ENCODE peak calls at places on chromosomes 7 and 10, in ten cellular contexts. One of them, this sample, is unnamed.

GRCh38 chr10:102648889-102649752 is 4.8 kb downstream of the TRIM8 start:
- DNase-seq in IMR-90: no peak
- DNase-seq in fibroblast of villous mesenchyme: no peak
- DNase-seq in AG04450: no peak
- DNase-seq in gastrocnemius medialis: no peak
- DNase-seq in cardiac fibroblast: no peak
- DNase-seq in A549: no peak
- DNase-seq in fibroblast of the aortic adventitia: no peak
- DNase-seq in adrenal gland: no peak
- DNase-seq in spleen: peak
- DNase-seq in this sample: no peak

GRCh38 chr10:42933454-42934340 is 143.2 kb upstream of the RET start:
- DNase-seq in IMR-90: peak
- DNase-seq in fibroblast of villous mesenchyme: no peak
- DNase-seq in AG04450: no peak
- DNase-seq in gastrocnemius medialis: no peak
- DNase-seq in cardiac fibroblast: peak
- DNase-seq in A549: no peak
- DNase-seq in fibroblast of the aortic adventitia: peak
- DNase-seq in adrenal gland: no peak
- DNase-seq in spleen: peak
- DNase-seq in this sample: peak

GRCh38 chr10:83952273-83952672 is 187.0 kb upstream of the GHITM start:
- DNase-seq in IMR-90: no peak
- DNase-seq in fibroblast of villous mesenchyme: no peak
- DNase-seq in AG04450: no peak
- DNase-seq in gastrocnemius medialis: no peak
- DNase-seq in cardiac fibroblast: no peak
- DNase-seq in A549: no peak
- DNase-seq in fibroblast of the aortic adventitia: no peak
- DNase-seq in adrenal gland: no peak
- DNase-seq in spleen: no peak
- DNase-seq in this sample: no peak

GRCh38 chr7:7148799-7149481 is 33.4 kb upstream of the C1GALT1 start:
- DNase-seq in IMR-90: no peak
- DNase-seq in fibroblast of villous mesenchyme: no peak
- DNase-seq in AG04450: no peak
- DNase-seq in gastrocnemius medialis: no peak
- DNase-seq in cardiac fibroblast: peak
- DNase-seq in A549: no peak
- DNase-seq in fibroblast of the aortic adventitia: peak
- DNase-seq in adrenal gland: no peak
- DNase-seq in spleen: no peak
- DNase-seq in this sample: no peak

GRCh38 chr7:84948632-84949031 is 238.2 kb downstream of the SEMA3D start:
- DNase-seq in IMR-90: no peak
- DNase-seq in fibroblast of villous mesenchyme: peak
- DNase-seq in AG04450: no peak
- DNase-seq in gastrocnemius medialis: no peak
- DNase-seq in cardiac fibroblast: peak
- DNase-seq in A549: no peak
- DNase-seq in fibroblast of the aortic adventitia: no peak
- DNase-seq in adrenal gland: no peak
- DNase-seq in spleen: no peak
- DNase-seq in this sample: no peak

GRCh38 chr10:112741830-112742402 is 208.1 kb upstream of the TCF7L2 start:
- DNase-seq in IMR-90: no peak
- DNase-seq in fibroblast of villous mesenchyme: no peak
- DNase-seq in AG04450: no peak
- DNase-seq in gastrocnemius medialis: no peak
- DNase-seq in cardiac fibroblast: no peak
- DNase-seq in A549: no peak
- DNase-seq in fibroblast of the aortic adventitia: no peak
- DNase-seq in adrenal gland: no peak
- DNase-seq in spleen: no peak
- DNase-seq in this sample: no peak

GRCh38 chr10:79255007-79255507 is 92.2 kb upstream of the PPIF start:
- DNase-seq in IMR-90: no peak
- DNase-seq in fibroblast of villous mesenchyme: no peak
- DNase-seq in AG04450: no peak
- DNase-seq in gastrocnemius medialis: no peak
- DNase-seq in cardiac fibroblast: no peak
- DNase-seq in A549: no peak
- DNase-seq in fibroblast of the aortic adventitia: no peak
- DNase-seq in adrenal gland: no peak
- DNase-seq in spleen: no peak
- DNase-seq in this sample: no peak

GRCh38 chr10:87775766-87776165 is 42.3 kb downstream of the ATAD1 start:
- DNase-seq in IMR-90: peak
- DNase-seq in fibroblast of villous mesenchyme: peak
- DNase-seq in AG04450: no peak
- DNase-seq in gastrocnemius medialis: no peak
- DNase-seq in cardiac fibroblast: peak
- DNase-seq in A549: no peak
- DNase-seq in fibroblast of the aortic adventitia: peak
- DNase-seq in adrenal gland: no peak
- DNase-seq in spleen: no peak
- DNase-seq in this sample: peak

GRCh38 chr7:155247479-155248365 is 50.0 kb upstream of the INSIG1 start:
- DNase-seq in IMR-90: peak
- DNase-seq in fibroblast of villous mesenchyme: no peak
- DNase-seq in AG04450: no peak
- DNase-seq in gastrocnemius medialis: no peak
- DNase-seq in cardiac fibroblast: peak
- DNase-seq in A549: no peak
- DNase-seq in fibroblast of the aortic adventitia: no peak
- DNase-seq in adrenal gland: no peak
- DNase-seq in spleen: peak
- DNase-seq in this sample: peak

GRCh38 chr10:97072851-97073665 is 112.7 kb downstream of the SLIT1 start:
- DNase-seq in IMR-90: peak
- DNase-seq in fibroblast of villous mesenchyme: peak
- DNase-seq in AG04450: peak
- DNase-seq in gastrocnemius medialis: peak
- DNase-seq in cardiac fibroblast: peak
- DNase-seq in A549: peak
- DNase-seq in fibroblast of the aortic adventitia: peak
- DNase-seq in adrenal gland: peak
- DNase-seq in spleen: peak
- DNase-seq in this sample: peak
- H3K4me3 ChIP-seq in IMR-90: no peak
- H3K4me3 ChIP-seq in fibroblast of villous mesenchyme: no peak
- H3K4me3 ChIP-seq in AG04450: no peak
- H3K4me3 ChIP-seq in gastrocnemius medialis: no peak
- H3K4me3 ChIP-seq in cardiac fibroblast: no peak
- H3K4me3 ChIP-seq in A549: no peak
- H3K4me3 ChIP-seq in fibroblast of the aortic adventitia: no peak
- H3K4me3 ChIP-seq in adrenal gland: no peak
- H3K4me3 ChIP-seq in spleen: no peak
- H3K4me3 ChIP-seq in this sample: no peak

GRCh38 chr7:128398841-128399135 is 11.0 kb downstream of the IMPDH1 start:
- DNase-seq in IMR-90: no peak
- DNase-seq in fibroblast of villous mesenchyme: no peak
- DNase-seq in AG04450: no peak
- DNase-seq in gastrocnemius medialis: no peak
- DNase-seq in cardiac fibroblast: no peak
- DNase-seq in A549: no peak
- DNase-seq in fibroblast of the aortic adventitia: no peak
- DNase-seq in adrenal gland: no peak
- DNase-seq in spleen: no peak
- DNase-seq in this sample: no peak
- TF ChIP-seq CTCF in IMR-90: no peak
- TF ChIP-seq CTCF in fibroblast of villous mesenchyme: no peak
- TF ChIP-seq CTCF in AG04450: no peak
- TF ChIP-seq CTCF in gastrocnemius medialis: no peak
- TF ChIP-seq CTCF in cardiac fibroblast: no peak
- TF ChIP-seq CTCF in A549: no peak
- TF ChIP-seq CTCF in fibroblast of the aortic adventitia: no peak
- TF ChIP-seq CTCF in adrenal gland: peak
- TF ChIP-seq CTCF in spleen: no peak
- TF ChIP-seq CTCF in this sample: no peak

GRCh38 chr7:76280408-76280807 is 22.1 kb upstream of the HSPB1 start:
- DNase-seq in IMR-90: no peak
- DNase-seq in fibroblast of villous mesenchyme: no peak
- DNase-seq in AG04450: no peak
- DNase-seq in gastrocnemius medialis: no peak
- DNase-seq in cardiac fibroblast: no peak
- DNase-seq in A549: no peak
- DNase-seq in fibroblast of the aortic adventitia: no peak
- DNase-seq in adrenal gland: no peak
- DNase-seq in spleen: no peak
- DNase-seq in this sample: no peak

GRCh38 chr7:76282344-76283253 is 19.9 kb upstream of the HSPB1 start:
- DNase-seq in IMR-90: no peak
- DNase-seq in fibroblast of villous mesenchyme: no peak
- DNase-seq in AG04450: no peak
- DNase-seq in gastrocnemius medialis: no peak
- DNase-seq in cardiac fibroblast: no peak
- DNase-seq in A549: no peak
- DNase-seq in fibroblast of the aortic adventitia: no peak
- DNase-seq in adrenal gland: peak
- DNase-seq in spleen: no peak
- DNase-seq in this sample: no peak

GRCh38 chr7:76283254-76284159 is 19.0 kb upstream of the HSPB1 start:
- DNase-seq in IMR-90: no peak
- DNase-seq in fibroblast of villous mesenchyme: no peak
- DNase-seq in AG04450: no peak
- DNase-seq in gastrocnemius medialis: no peak
- DNase-seq in cardiac fibroblast: no peak
- DNase-seq in A549: no peak
- DNase-seq in fibroblast of the aortic adventitia: no peak
- DNase-seq in adrenal gland: no peak
- DNase-seq in spleen: no peak
- DNase-seq in this sample: no peak

GRCh38 chr7:76281006-76281705 is 21.3 kb upstream of the HSPB1 start:
- DNase-seq in IMR-90: no peak
- DNase-seq in fibroblast of villous mesenchyme: no peak
- DNase-seq in AG04450: no peak
- DNase-seq in gastrocnemius medialis: no peak
- DNase-seq in cardiac fibroblast: no peak
- DNase-seq in A549: no peak
- DNase-seq in fibroblast of the aortic adventitia: no peak
- DNase-seq in adrenal gland: no peak
- DNase-seq in spleen: no peak
- DNase-seq in this sample: no peak

DNA sequence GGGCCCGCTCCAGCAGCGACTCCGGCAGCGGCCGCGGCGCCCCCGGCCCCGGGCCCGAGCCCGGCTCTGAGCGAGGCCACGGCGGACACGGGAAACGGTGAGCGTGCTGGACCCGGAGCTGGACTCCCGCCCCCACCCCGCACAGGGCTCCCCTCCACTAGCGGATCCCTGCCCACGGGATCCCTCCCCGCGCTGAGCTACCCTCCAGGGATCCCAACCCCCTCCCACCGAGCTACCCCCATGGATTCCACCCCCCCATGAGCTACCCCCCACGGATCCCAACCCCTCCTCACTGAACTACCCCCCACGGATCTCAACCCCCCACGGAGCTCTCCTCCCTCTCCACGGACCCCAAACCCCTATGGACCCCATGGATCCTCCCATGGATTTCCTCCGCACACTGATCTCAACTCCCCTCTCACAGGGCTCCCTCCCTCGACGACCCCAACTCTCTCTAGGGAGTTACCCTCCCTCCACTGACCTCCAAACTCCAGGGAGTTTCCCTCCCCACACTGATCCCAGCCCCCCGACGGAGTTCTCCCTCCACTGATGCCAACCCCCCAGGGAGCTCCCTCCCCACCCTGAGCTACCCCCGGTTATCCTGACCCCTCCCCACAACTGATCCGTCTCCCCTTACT is 20.6 kb upstream of the HSPB1 start:
- DNase-seq in IMR-90: no peak
- DNase-seq in fibroblast of villous mesenchyme: no peak
- DNase-seq in AG04450: no peak
- DNase-seq in gastrocnemius medialis: no peak
- DNase-seq in cardiac fibroblast: no peak
- DNase-seq in A549: no peak
- DNase-seq in fibroblast of the aortic adventitia: no peak
- DNase-seq in adrenal gland: no peak
- DNase-seq in spleen: no peak
- DNase-seq in this sample: no peak
- H3K4me3 ChIP-seq in IMR-90: peak
- H3K4me3 ChIP-seq in fibroblast of villous mesenchyme: peak
- H3K4me3 ChIP-seq in AG04450: peak
- H3K4me3 ChIP-seq in gastrocnemius medialis: peak
- H3K4me3 ChIP-seq in cardiac fibroblast: peak
- H3K4me3 ChIP-seq in A549: peak
- H3K4me3 ChIP-seq in fibroblast of the aortic adventitia: peak
- H3K4me3 ChIP-seq in adrenal gland: no peak
- H3K4me3 ChIP-seq in spleen: no peak
- H3K4me3 ChIP-seq in this sample: peak

GRCh38 chr7:119842786-119843185 is 430.2 kb upstream of the KCND2 start:
- DNase-seq in IMR-90: no peak
- DNase-seq in fibroblast of villous mesenchyme: no peak
- DNase-seq in AG04450: no peak
- DNase-seq in gastrocnemius medialis: no peak
- DNase-seq in cardiac fibroblast: no peak
- DNase-seq in A549: no peak
- DNase-seq in fibroblast of the aortic adventitia: no peak
- DNase-seq in adrenal gland: no peak
- DNase-seq in spleen: no peak
- DNase-seq in this sample: no peak
- TF ChIP-seq CTCF in IMR-90: no peak
- TF ChIP-seq CTCF in fibroblast of villous mesenchyme: no peak
- TF ChIP-seq CTCF in AG04450: no peak
- TF ChIP-seq CTCF in gastrocnemius medialis: no peak
- TF ChIP-seq CTCF in cardiac fibroblast: no peak
- TF ChIP-seq CTCF in A549: no peak
- TF ChIP-seq CTCF in fibroblast of the aortic adventitia: no peak
- TF ChIP-seq CTCF in adrenal gland: no peak
- TF ChIP-seq CTCF in spleen: no peak
- TF ChIP-seq CTCF in this sample: no peak

DNA sequence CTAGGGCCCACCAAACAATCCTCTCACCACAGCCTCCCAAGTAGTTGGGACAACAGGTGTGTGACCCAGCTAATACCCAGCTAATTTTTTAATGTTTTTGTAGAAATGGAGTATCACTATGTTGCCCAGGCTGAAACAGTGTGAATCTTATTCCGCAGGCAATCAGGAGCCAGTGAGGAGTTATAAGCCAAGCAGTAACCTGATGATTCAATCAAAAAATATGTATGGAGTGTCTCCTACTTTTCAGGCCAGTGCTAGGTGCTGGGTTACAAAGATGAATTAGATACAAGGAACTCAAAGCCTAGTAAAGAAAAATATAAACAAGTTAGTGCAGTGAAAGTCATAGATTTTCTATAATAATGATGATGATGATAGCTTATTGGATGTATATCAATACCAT is 13.2 kb upstream of the IFRD1 start:
- DNase-seq in IMR-90: no peak
- DNase-seq in fibroblast of villous mesenchyme: no peak
- DNase-seq in AG04450: no peak
- DNase-seq in gastrocnemius medialis: no peak
- DNase-seq in cardiac fibroblast: peak
- DNase-seq in A549: no peak
- DNase-seq in fibroblast of the aortic adventitia: no peak
- DNase-seq in adrenal gland: no peak
- DNase-seq in spleen: no peak
- DNase-seq in this sample: peak
- H3K4me3 ChIP-seq in IMR-90: no peak
- H3K4me3 ChIP-seq in fibroblast of villous mesenchyme: no peak
- H3K4me3 ChIP-seq in AG04450: no peak
- H3K4me3 ChIP-seq in gastrocnemius medialis: no peak
- H3K4me3 ChIP-seq in cardiac fibroblast: no peak
- H3K4me3 ChIP-seq in A549: no peak
- H3K4me3 ChIP-seq in fibroblast of the aortic adventitia: no peak
- H3K4me3 ChIP-seq in adrenal gland: no peak
- H3K4me3 ChIP-seq in spleen: no peak
- H3K4me3 ChIP-seq in this sample: no peak

This sample was measured in fibroblast of mammary gland.